ENCODE peak calls at places on chromosomes 11 and 22, in four cellular contexts. S is WTC11, Y is K562, A is HepG2. B is an unnamed sample.

GRCh38 chr22:46293591-46294260 is 2.9 kb upstream of the GTSE1 start:
- DNase-seq in S (no peak), Y (no peak), A (no peak), B (no peak)

GRCh38 chr11:57409321-57410100 is 17.4 kb downstream of the SLC43A3 start:
- DNase-seq in S (no peak), Y (no peak), A (no peak), B (no peak)

GRCh38 chr11:124867700-124868099 is 2.5 kb downstream of the ROBO3 start:
- DNase-seq in S (peak; percentile 58), Y (peak; percentile 37), A (peak; percentile 25), B (peak; percentile 40)

GRCh38 chr11:67389477-67389876 is 2.3 kb upstream of the RAD9A start:
- DNase-seq in S (peak; percentile 82), Y (peak; percentile 77), A (peak; percentile 64), B (peak; percentile 75)

GRCh38 chr11:65067446-65067845 is 9.1 kb upstream of the NAALADL1 start:
- DNase-seq in S (no peak), Y (no peak), A (no peak), B (no peak)

GRCh38 chr11:32034149-32034548 is 56.7 kb upstream of the RCN1 start:
- DNase-seq in S (no peak), Y (no peak), A (no peak), B (no peak)

GRCh38 chr11:111419641-111420327 is 40.7 kb upstream of the POU2AF1 start:
- DNase-seq in S (no peak), Y (no peak), A (no peak), B (no peak)

GRCh38 chr11:66131937-66132632 is 62.0 kb downstream of the PACS1 start:
- DNase-seq in S (no peak), Y (no peak), A (no peak), B (no peak)

GRCh38 chr11:128931661-128932060 is 11.0 kb downstream of the TP53AIP1 start:
- DNase-seq in S (no peak), Y (no peak), A (no peak), B (no peak)

GRCh38 chr11:74004694-74005615 is 3.9 kb downstream of the UCP3 start:
- DNase-seq in S (no peak), Y (peak; percentile 50), A (no peak), B (no peak)

GRCh38 chr22:24440718-24441405 is 13.5 kb downstream of the ADORA2A start:
- DNase-seq in S (no peak), Y (no peak), A (no peak), B (no peak)

GRCh38 chr11:74325649-74326645 is 14.5 kb upstream of the P4HA3 start:
- DNase-seq in S (no peak), Y (no peak), A (no peak), B (no peak)

GRCh38 chr11:19378814-19379213 is 138.1 kb upstream of the E2F8 start:
- DNase-seq in S (no peak), Y (no peak), A (no peak), B (no peak)

GRCh38 chr11:119206512-119207299 is 567 bp downstream of the CBL start:
- DNase-seq in S (peak; percentile 68), Y (peak; percentile 73), A (no peak), B (no peak)

GRCh38 chr11:114348200-114349191 is 51.8 kb downstream of the C11orf71 start:
- DNase-seq in S (peak; percentile 34), Y (peak; percentile 72), A (peak; percentile 39), B (no peak)

GRCh38 chr22:20967697-20968201 is 694 bp downstream of the AIFM3 start:
- DNase-seq in S (peak; percentile 55), Y (peak; percentile 58), A (no peak), B (no peak)

GRCh38 chr22:23138584-23139469 is 3.0 kb downstream of the RSPH14 start:
- DNase-seq in S (no peak), Y (no peak), A (no peak), B (no peak)

GRCh38 chr11:129866328-129866727 is 29.1 kb downstream of the NFRKB start:
- DNase-seq in S (no peak), Y (peak; percentile 48), A (no peak), B (no peak)

GRCh38 chr11:111465400-111465799 is 46.8 kb downstream of the BTG4 start:
- DNase-seq in S (no peak), Y (no peak), A (no peak), B (no peak)

GRCh38 chr11:65719887-65720236 is 736 bp downstream of the RNASEH2C start:
- DNase-seq in S (no peak), Y (peak; percentile 53), A (no peak), B (no peak)

GRCh38 chr22:19886605-19887250 is 32.1 kb upstream of the GNB1L start:
- DNase-seq in S (peak; percentile 9), Y (no peak), A (no peak), B (no peak)

GRCh38 chr22:29967461-29967860 is 84.5 kb downstream of the MTMR3 start:
- DNase-seq in S (no peak), Y (no peak), A (no peak), B (no peak)

GRCh38 chr22:20937031-20937793 is 20.0 kb downstream of the CRKL start:
- DNase-seq in S (no peak), Y (peak; percentile 57), A (no peak), B (no peak)

GRCh38 chr11:43547411-43547718 is 133.2 kb upstream of the HSD17B12 start:
- DNase-seq in S (peak; percentile 32), Y (no peak), A (no peak), B (no peak)

GRCh38 chr11:17351510-17352176 is at the start of gene NCR3LG1:
- DNase-seq in S (peak; percentile 59), Y (peak; percentile 73), A (peak; percentile 46), B (peak; percentile 45)

GRCh38 chr11:119317592-119318239 is 786 bp upstream of the MCAM start:
- DNase-seq in S (no peak), Y (no peak), A (no peak), B (no peak)

GRCh38 chr11:76803811-76804600 is 20.9 kb downstream of the TSKU start:
- DNase-seq in S (no peak), Y (no peak), A (no peak), B (peak; percentile 5)

GRCh38 chr11:55726715-55727324 is 46.4 kb upstream of the OR5D13 start:
- DNase-seq in S (peak; percentile 10), Y (peak; percentile 23), A (no peak), B (no peak)

GRCh38 chr22:45600791-45601730 is 70.6 kb upstream of the ATXN10 start:
- DNase-seq in S (no peak), Y (no peak), A (no peak), B (no peak)

GRCh38 chr11:94876222-94876621 is 97.1 kb downstream of the CWC15 start:
- DNase-seq in S (no peak), Y (no peak), A (no peak), B (no peak)

GRCh38 chr11:73072935-73073481 is 69.1 kb downstream of the FCHSD2 start:
- DNase-seq in S (no peak), Y (no peak), A (no peak), B (peak; percentile 75)

GRCh38 chr11:8905528-8906165 is 5.3 kb upstream of the AKIP1 start:
- DNase-seq in S (no peak), Y (no peak), A (no peak), B (peak; percentile 25)

GRCh38 chr11:73645570-73645969 is 811 bp upstream of the PLEKHB1 start:
- DNase-seq in S (no peak), Y (no peak), A (no peak), B (no peak)

GRCh38 chr22:19874307-19875060 is 19.8 kb upstream of the GNB1L start:
- DNase-seq in S (peak; percentile 12), Y (no peak), A (no peak), B (no peak)

DNA sequence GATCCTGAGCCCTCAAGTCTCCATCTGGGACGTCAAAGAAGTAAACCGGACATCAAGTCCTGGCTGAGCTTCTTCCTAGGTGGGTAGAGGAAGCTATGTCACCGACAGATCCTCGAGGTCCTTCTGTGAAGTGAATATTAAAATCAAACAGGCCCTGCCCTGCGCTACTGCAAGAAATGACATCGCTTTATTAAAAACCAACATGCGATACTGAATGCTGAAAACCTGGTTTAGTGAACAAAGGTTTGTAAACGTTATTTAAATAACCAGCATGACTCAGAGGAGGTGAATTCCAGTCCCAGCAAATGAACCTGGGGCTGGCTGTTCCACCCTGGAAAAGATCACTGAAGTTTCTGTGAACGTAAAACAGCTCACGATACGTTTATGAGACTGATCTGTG is 659 bp downstream of the RTCB start:
- DNase-seq in S (no peak), Y (peak; percentile 15), A (peak; percentile 27), B (no peak)
- TF ChIP-seq HMGXB4 in S (no peak), Y (no peak), A (no peak), B (no peak)

DNA sequence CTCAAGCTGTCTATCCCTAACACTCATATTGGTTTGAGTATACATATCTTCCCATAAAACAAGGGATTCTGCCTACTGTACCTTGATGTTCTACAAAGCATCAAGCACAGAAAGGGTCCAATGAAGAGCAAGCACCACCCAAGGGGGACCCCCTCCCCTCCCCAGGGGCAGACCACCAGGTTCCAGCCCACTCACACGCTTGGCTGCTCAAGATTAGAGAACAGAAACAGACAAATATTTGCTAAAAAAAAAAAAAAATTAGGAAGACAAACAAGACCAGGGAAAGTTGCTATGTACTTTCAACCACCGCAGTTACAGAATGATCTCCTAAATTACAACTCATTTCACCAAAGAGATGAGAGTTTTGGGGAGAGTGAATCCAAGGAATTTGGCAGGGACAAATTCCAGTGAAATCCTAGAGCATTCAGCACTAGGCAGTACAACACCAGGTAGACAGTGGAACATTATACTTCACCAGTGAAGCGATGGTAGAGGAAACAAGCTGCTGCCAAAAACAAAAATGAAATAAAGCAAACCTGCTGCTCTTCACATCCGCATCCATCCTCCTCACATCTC is 17.0 kb downstream of the SMCO4 start:
- DNase-seq in S (no peak), Y (no peak), A (no peak), B (no peak)
- TF ChIP-seq HMGXB4 in S (no peak), Y (no peak), A (no peak), B (no peak)

DNA sequence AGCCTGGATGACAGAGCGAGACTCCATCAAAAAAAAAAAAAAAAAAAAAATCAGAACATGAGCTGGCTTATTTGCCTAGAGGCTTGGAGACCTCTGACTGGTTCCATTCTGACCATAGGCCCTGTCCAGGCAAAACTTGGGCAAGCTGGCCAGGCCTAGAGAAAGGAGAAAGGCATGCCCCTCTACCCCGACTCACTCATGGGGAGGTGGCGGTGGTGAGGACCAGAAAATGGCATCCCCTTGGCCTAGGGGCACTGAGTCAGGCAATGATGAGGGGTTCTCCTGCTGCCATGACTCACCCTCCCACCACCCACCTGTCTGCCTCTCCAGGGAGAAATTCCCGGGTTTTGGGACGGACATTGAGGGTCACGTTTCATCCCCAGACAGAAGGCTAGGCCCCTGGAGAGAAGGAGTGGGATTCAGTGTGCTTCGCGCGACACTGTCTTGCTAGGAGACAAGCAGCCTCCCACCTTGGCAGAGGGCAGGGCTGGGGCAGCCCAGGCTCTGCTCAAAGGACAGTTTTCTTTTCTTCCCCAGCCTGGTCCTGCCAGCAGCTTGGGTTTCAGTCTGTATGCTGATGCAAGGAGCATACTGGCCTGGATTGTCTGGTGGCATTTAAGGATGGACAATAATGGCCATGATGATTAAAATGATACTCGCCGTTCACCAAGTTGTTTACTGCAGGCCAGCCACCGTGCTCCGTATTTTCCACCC is 17.2 kb downstream of the TOB2 start:
- DNase-seq in S (no peak), Y (no peak), A (no peak), B (no peak)
- TF ChIP-seq HMGXB4 in S (no peak), Y (no peak), A (no peak), B (no peak)

GRCh38 chr11:9950462-9950861 is 286.6 kb downstream of the SWAP70 start:
- DNase-seq in S (no peak), Y (no peak), A (peak; percentile 27), B (no peak)
- TF ChIP-seq HMGXB4 in S (no peak), Y (no peak), A (no peak), B (no peak)

GRCh38 chr11:47714554-47715081 is 551 bp downstream of the AGBL2 start:
- DNase-seq in S (no peak), Y (no peak), A (no peak), B (no peak)
- TF ChIP-seq HMGXB4 in S (no peak), Y (no peak), A (no peak), B (no peak)

GRCh38 chr22:32389685-32390084 is 22.4 kb downstream of the RTCB start:
- DNase-seq in S (peak; percentile 40), Y (peak; percentile 29), A (no peak), B (no peak)
- TF ChIP-seq HMGXB4 in S (no peak), Y (no peak), A (no peak), B (no peak)